ENCODE peak calls at places on chromosomes 1 and 21, in ten cellular contexts. E, Y, N, T, B, U, K, R, L and I are unnamed samples.

GRCh38 chr1:55441474-55441873 is 226.3 kb upstream of the USP24 start:
- DNase-seq in E (no peak), Y (no peak), N (no peak), T (peak), B (no peak), U (no peak), K (no peak), R (no peak), L (no peak), I (no peak)

GRCh38 chr1:236489710-236490377 is 33.9 kb upstream of the LGALS8 start:
- DNase-seq in E (no peak), Y (no peak), N (peak), T (peak), B (no peak), U (no peak), K (no peak), R (no peak), L (peak), I (no peak)

GRCh38 chr1:50830621-50831020 is 129.4 kb downstream of the FAF1 start:
- DNase-seq in E (no peak), Y (no peak), N (no peak), T (no peak), B (no peak), U (no peak), K (no peak), R (no peak), L (no peak), I (no peak)

GRCh38 chr1:46061146-46061545 is 71.3 kb downstream of the PIK3R3 start:
- DNase-seq in E (no peak), Y (no peak), N (no peak), T (no peak), B (no peak), U (no peak), K (no peak), R (no peak), L (no peak), I (no peak)

GRCh38 chr1:21496063-21496462 is 13.2 kb upstream of the ALPL start:
- DNase-seq in E (no peak), Y (no peak), N (no peak), T (no peak), B (no peak), U (no peak), K (no peak), R (no peak), L (no peak), I (no peak)

GRCh38 chr1:117602862-117603261 is 3.0 kb upstream of the TENT5C start:
- DNase-seq in E (no peak), Y (no peak), N (no peak), T (no peak), B (no peak), U (no peak), K (no peak), R (no peak), L (no peak), I (no peak)

GRCh38 chr1:37481289-37482003 is 7.1 kb downstream of the ZC3H12A start:
- DNase-seq in E (no peak), Y (no peak), N (no peak), T (no peak), B (no peak), U (no peak), K (peak), R (peak), L (no peak), I (peak)

GRCh38 chr1:3495776-3496745 is 41.6 kb downstream of the ARHGEF16 start:
- DNase-seq in E (no peak), Y (no peak), N (no peak), T (no peak), B (no peak), U (no peak), K (no peak), R (no peak), L (no peak), I (no peak)

GRCh38 chr1:164733070-164733469 is 174.1 kb downstream of the PBX1 start:
- DNase-seq in E (no peak), Y (no peak), N (no peak), T (peak), B (no peak), U (no peak), K (no peak), R (no peak), L (no peak), I (no peak)

GRCh38 chr1:10398278-10398733 is 558 bp upstream of the PGD start:
- DNase-seq in E (no peak), Y (no peak), N (no peak), T (no peak), B (no peak), U (no peak), K (no peak), R (no peak), L (peak), I (no peak)

GRCh38 chr1:1299686-1300351 is 7.9 kb downstream of the ACAP3 start:
- DNase-seq in E (no peak), Y (no peak), N (no peak), T (no peak), B (no peak), U (no peak), K (no peak), R (no peak), L (peak), I (no peak)

GRCh38 chr1:231628207-231628876 is 1.8 kb downstream of the DISC1 start:
- DNase-seq in E (no peak), Y (no peak), N (no peak), T (no peak), B (no peak), U (no peak), K (no peak), R (peak), L (peak), I (no peak)

GRCh38 chr1:87335175-87335992 is 6.7 kb downstream of the LMO4 start:
- DNase-seq in E (peak), Y (no peak), N (peak), T (peak), B (no peak), U (peak), K (peak), R (peak), L (peak), I (peak)

GRCh38 chr1:77592906-77593305 is 89.6 kb downstream of the ZZZ3 start:
- DNase-seq in E (no peak), Y (no peak), N (no peak), T (no peak), B (no peak), U (no peak), K (no peak), R (no peak), L (no peak), I (no peak)

GRCh38 chr1:85047472-85048295 is 616 bp downstream of the MCOLN3 start:
- DNase-seq in E (peak), Y (no peak), N (no peak), T (no peak), B (no peak), U (peak), K (peak), R (peak), L (no peak), I (peak)

GRCh38 chr1:58884706-58885661 is 101.1 kb upstream of the JUN start:
- DNase-seq in E (peak), Y (no peak), N (peak), T (no peak), B (no peak), U (peak), K (no peak), R (peak), L (peak), I (no peak)

GRCh38 chr1:228818928-228819632 is 83.8 kb downstream of the RHOU start:
- DNase-seq in E (no peak), Y (no peak), N (no peak), T (no peak), B (no peak), U (no peak), K (no peak), R (no peak), L (no peak), I (no peak)

GRCh38 chr21:37435120-37435519 is 68.5 kb downstream of the DYRK1A start:
- DNase-seq in E (peak), Y (peak), N (peak), T (peak), B (peak), U (no peak), K (no peak), R (peak), L (peak), I (peak)

GRCh38 chr1:119582801-119583200 is 65.3 kb downstream of the ZNF697 start:
- DNase-seq in E (peak), Y (no peak), N (peak), T (peak), B (peak), U (peak), K (no peak), R (peak), L (peak), I (no peak)

GRCh38 chr1:51871351-51871975 is 7.1 kb downstream of the NRDC start:
- DNase-seq in E (no peak), Y (no peak), N (no peak), T (no peak), B (no peak), U (no peak), K (no peak), R (no peak), L (no peak), I (no peak)

GRCh38 chr1:156492591-156493080 is 7.9 kb downstream of the MEF2D start:
- DNase-seq in E (peak), Y (no peak), N (no peak), T (no peak), B (no peak), U (no peak), K (peak), R (no peak), L (peak), I (no peak)

GRCh38 chr1:148372731-148373130 is 110.4 kb downstream of the PPIAL4G start:
- DNase-seq in E (no peak), Y (no peak), N (no peak), T (no peak), B (no peak), U (no peak), K (no peak), R (peak), L (no peak), I (peak)

GRCh38 chr1:8813991-8814390 is 3.4 kb downstream of the RERE start:
- DNase-seq in E (no peak), Y (no peak), N (no peak), T (no peak), B (no peak), U (no peak), K (no peak), R (no peak), L (no peak), I (no peak)

GRCh38 chr1:54114955-54115354 is 37.8 kb downstream of the CDCP2 start:
- DNase-seq in E (no peak), Y (no peak), N (no peak), T (no peak), B (no peak), U (peak), K (peak), R (no peak), L (no peak), I (no peak)

GRCh38 chr1:47738560-47739182 is 258.5 kb downstream of the TRABD2B start:
- DNase-seq in E (peak), Y (no peak), N (peak), T (peak), B (no peak), U (peak), K (no peak), R (no peak), L (peak), I (no peak)

GRCh38 chr1:167630568-167631385 is 745 bp downstream of the RCSD1 start:
- DNase-seq in E (no peak), Y (no peak), N (no peak), T (no peak), B (no peak), U (no peak), K (no peak), R (peak), L (no peak), I (peak)

GRCh38 chr1:80633947-80634710 is 1166.6 kb upstream of the ADGRL2 start:
- DNase-seq in E (no peak), Y (no peak), N (no peak), T (no peak), B (no peak), U (no peak), K (no peak), R (no peak), L (no peak), I (no peak)

GRCh38 chr1:36083635-36084501 is at the start of gene TEKT2:
- DNase-seq in E (no peak), Y (no peak), N (peak), T (peak), B (no peak), U (peak), K (peak), R (no peak), L (no peak), I (no peak)

GRCh38 chr1:215497516-215497915 is 69.6 kb upstream of the KCTD3 start:
- DNase-seq in E (no peak), Y (no peak), N (no peak), T (no peak), B (no peak), U (no peak), K (no peak), R (no peak), L (no peak), I (no peak)

GRCh38 chr1:26290416-26291261 is 10.8 kb downstream of the SH3BGRL3 start:
- DNase-seq in E (no peak), Y (no peak), N (no peak), T (no peak), B (no peak), U (no peak), K (no peak), R (no peak), L (no peak), I (no peak)

GRCh38 chr1:162943627-162944026 is 82.7 kb upstream of the CCDC190 start:
- DNase-seq in E (no peak), Y (no peak), N (no peak), T (peak), B (no peak), U (no peak), K (no peak), R (no peak), L (no peak), I (no peak)

GRCh38 chr1:43835141-43836021 is 98.2 kb upstream of the ARTN start:
- DNase-seq in E (peak), Y (peak), N (peak), T (peak), B (peak), U (no peak), K (no peak), R (peak), L (peak), I (no peak)

GRCh38 chr1:55179177-55179835 is 35.9 kb downstream of the USP24 start:
- DNase-seq in E (no peak), Y (no peak), N (no peak), T (no peak), B (no peak), U (no peak), K (no peak), R (no peak), L (peak), I (no peak)

GRCh38 chr1:194889310-194889709 is 1702.9 kb upstream of the B3GALT2 start:
- DNase-seq in E (no peak), Y (no peak), N (no peak), T (no peak), B (no peak), U (no peak), K (no peak), R (no peak), L (no peak), I (no peak)

GRCh38 chr21:44718571-44718970 is 7.2 kb upstream of the TSPEAR start:
- DNase-seq in E (no peak), Y (no peak), N (no peak), T (no peak), B (no peak), U (peak), K (peak), R (no peak), L (no peak), I (no peak)

GRCh38 chr1:204013052-204013451 is 59.9 kb upstream of the SOX13 start:
- DNase-seq in E (no peak), Y (no peak), N (no peak), T (no peak), B (no peak), U (no peak), K (no peak), R (no peak), L (no peak), I (no peak)

GRCh38 chr1:230158422-230159291 is 91.6 kb downstream of the GALNT2 start:
- DNase-seq in E (no peak), Y (no peak), N (peak), T (no peak), B (no peak), U (no peak), K (no peak), R (no peak), L (no peak), I (no peak)

GRCh38 chr1:229882621-229883020 is 184.4 kb upstream of the GALNT2 start:
- DNase-seq in E (no peak), Y (no peak), N (no peak), T (no peak), B (no peak), U (no peak), K (no peak), R (no peak), L (no peak), I (no peak)

GRCh38 chr21:40169971-40170370 is 302.7 kb downstream of the PCP4 start:
- DNase-seq in E (no peak), Y (no peak), N (no peak), T (no peak), B (no peak), U (no peak), K (no peak), R (no peak), L (no peak), I (no peak)